ENCODE peak calls at places on chromosomes 1 and 21, in six cellular contexts. X is neuronal stem cell, T is IMR-90, Q is H1, U is H9, H is trophoblast cell. V is an unnamed sample.

GRCh38 chr21:20968391-20968790 is 29.8 kb upstream of the NCAM2 start:
- DNase-seq in X (no peak), T (no peak), Q (no peak), U (no peak), H (no peak), V (no peak)

GRCh38 chr1:216596298-216596947 is 126.8 kb downstream of the ESRRG start:
- DNase-seq in X (no peak), T (peak), Q (no peak), U (no peak), H (no peak), V (no peak)

GRCh38 chr1:170073893-170074249 is 624 bp downstream of the KIFAP3 start:
- DNase-seq in X (no peak), T (no peak), Q (no peak), U (no peak), H (no peak), V (no peak)

GRCh38 chr1:27519341-27520258 is 29.6 kb upstream of the WASF2 start:
- DNase-seq in X (no peak), T (no peak), Q (no peak), U (no peak), H (no peak), V (no peak)

GRCh38 chr1:202045699-202046098 is 35.3 kb downstream of the ELF3 start:
- DNase-seq in X (no peak), T (no peak), Q (no peak), U (no peak), H (no peak), V (no peak)

GRCh38 chr1:26159113-26160039 is 497 bp downstream of the FAM110D start:
- DNase-seq in X (no peak), T (no peak), Q (no peak), U (no peak), H (no peak), V (no peak)

GRCh38 chr21:38914531-38915385 is 109.0 kb downstream of the ETS2 start:
- DNase-seq in X (no peak), T (peak), Q (peak), U (peak), H (no peak), V (peak)

GRCh38 chr1:107623431-107623830 is 341.5 kb downstream of the VAV3 start:
- DNase-seq in X (no peak), T (no peak), Q (no peak), U (no peak), H (no peak), V (no peak)

GRCh38 chr1:182340233-182341058 is 51.1 kb downstream of the GLUL start:
- DNase-seq in X (no peak), T (no peak), Q (no peak), U (no peak), H (peak), V (peak)

GRCh38 chr1:156834322-156834721 is 17.7 kb upstream of the SH2D2A start:
- DNase-seq in X (no peak), T (no peak), Q (no peak), U (no peak), H (no peak), V (no peak)

GRCh38 chr1:200075938-200076546 is 48.5 kb downstream of the NR5A2 start:
- DNase-seq in X (no peak), T (peak), Q (no peak), U (no peak), H (peak), V (peak)

GRCh38 chr1:165695011-165695410 is 3.4 kb downstream of the ALDH9A1 start:
- DNase-seq in X (no peak), T (no peak), Q (no peak), U (no peak), H (no peak), V (no peak)

GRCh38 chr1:226730826-226731225 is 8.3 kb downstream of the ITPKB start:
- DNase-seq in X (no peak), T (no peak), Q (no peak), U (no peak), H (no peak), V (no peak)

GRCh38 chr1:182143825-182144661 is 82.5 kb upstream of the ZNF648 start:
- DNase-seq in X (peak), T (peak), Q (peak), U (no peak), H (no peak), V (peak)

GRCh38 chr21:41957991-41958766 is 4.4 kb upstream of the C2CD2 start:
- DNase-seq in X (no peak), T (peak), Q (no peak), U (no peak), H (peak), V (peak)

GRCh38 chr1:165174485-165174884 is 182.0 kb downstream of the LMX1A start:
- DNase-seq in X (no peak), T (no peak), Q (no peak), U (no peak), H (no peak), V (no peak)

GRCh38 chr1:185342017-185342416 is 25.0 kb upstream of the IVNS1ABP start:
- DNase-seq in X (no peak), T (no peak), Q (no peak), U (no peak), H (no peak), V (no peak)

GRCh38 chr1:11646317-11646716 is 7.9 kb downstream of the FBXO2 start:
- DNase-seq in X (no peak), T (no peak), Q (no peak), U (no peak), H (no peak), V (no peak)

GRCh38 chr1:177824508-177824982 is 145.3 kb downstream of the SEC16B start:
- DNase-seq in X (no peak), T (no peak), Q (no peak), U (no peak), H (no peak), V (no peak)

GRCh38 chr1:88302843-88303486 is 381.1 kb upstream of the PKN2 start:
- DNase-seq in X (no peak), T (peak), Q (no peak), U (no peak), H (peak), V (peak)

GRCh38 chr1:940121-941026 is 16.7 kb downstream of the SAMD11 start:
- DNase-seq in X (no peak), T (peak), Q (no peak), U (no peak), H (peak), V (peak)
- H2AFZ ChIP-seq in X (peak), T (peak), Q (no peak), U (no peak), H (peak), V (peak)

GRCh38 chr21:44598031-44598430 is 2.4 kb upstream of the KRTAP10-7 start:
- DNase-seq in X (peak), T (no peak), Q (peak), U (peak), H (no peak), V (no peak)
- H3K18ac ChIP-seq in X (no peak), T (no peak), Q (no peak), U (peak), H (no peak), V (no peak)

GRCh38 chr1:94349853-94350252 is 68.3 kb upstream of the ABCD3 start:
- DNase-seq in X (no peak), T (no peak), Q (no peak), U (no peak), H (no peak), V (no peak)
- H2AFZ ChIP-seq in X (no peak), T (no peak), Q (no peak), U (no peak), H (no peak), V (no peak)

GRCh38 chr1:16318544-16318943 is 33.7 kb downstream of the FBXO42 start:
- DNase-seq in X (no peak), T (no peak), Q (no peak), U (no peak), H (no peak), V (peak)
- H3K18ac ChIP-seq in X (no peak), T (no peak), Q (no peak), U (no peak), H (no peak), V (no peak)

GRCh38 chr1:110620686-110621085 is 14.5 kb upstream of the KCNA2 start:
- DNase-seq in X (no peak), T (no peak), Q (no peak), U (no peak), H (no peak), V (no peak)

GRCh38 chr1:110620250-110620615 is 14.1 kb upstream of the KCNA2 start:
- DNase-seq in X (no peak), T (no peak), Q (no peak), U (no peak), H (no peak), V (no peak)

GRCh38 chr1:110618668-110619067 is 12.5 kb upstream of the KCNA2 start:
- DNase-seq in X (no peak), T (no peak), Q (no peak), U (no peak), H (no peak), V (no peak)

GRCh38 chr1:110617589-110617988 is 11.4 kb upstream of the KCNA2 start:
- DNase-seq in X (no peak), T (no peak), Q (no peak), U (no peak), H (no peak), V (no peak)

DNA sequence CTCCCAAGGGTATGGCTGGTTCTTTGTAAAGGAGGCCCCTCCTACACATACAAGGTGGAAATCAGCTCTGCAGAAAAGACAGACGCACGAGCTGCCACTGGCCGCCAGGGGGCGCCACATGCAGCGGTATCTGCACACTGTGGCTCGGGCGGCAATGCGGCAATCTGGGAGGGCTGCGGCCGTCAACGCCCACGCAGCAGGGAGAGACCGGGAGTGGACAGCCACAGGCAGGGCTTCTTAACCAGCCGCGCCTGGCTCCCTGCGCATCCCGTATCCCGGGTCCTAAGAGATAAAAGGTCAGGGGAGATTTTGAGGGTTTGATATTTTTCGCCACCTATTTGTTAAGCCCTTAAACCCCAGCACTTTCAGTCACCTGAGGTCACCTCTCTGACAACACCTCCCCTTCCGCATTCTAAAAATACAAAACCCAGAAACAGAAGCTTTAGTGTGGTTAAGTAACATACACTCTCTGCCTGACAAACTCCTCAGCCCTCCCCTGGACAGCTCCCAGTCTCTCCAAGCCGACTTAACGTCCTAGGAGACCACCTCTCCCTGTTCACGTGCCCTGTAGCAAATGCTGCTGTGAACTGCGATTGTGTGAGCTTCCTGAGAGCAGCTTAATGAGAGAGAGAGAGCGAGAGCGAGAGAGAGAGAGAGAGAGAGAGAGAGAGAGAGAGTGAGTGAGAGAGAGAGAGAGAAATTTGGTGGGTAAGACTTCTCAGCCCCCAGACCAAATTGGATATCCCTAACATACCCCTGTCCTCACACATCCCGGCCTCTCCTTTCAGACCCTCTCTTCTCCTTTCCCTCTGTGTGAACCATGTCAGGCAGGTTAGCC is 13.5 kb upstream of the KCNA2 start:
- DNase-seq in X (peak), T (peak), Q (peak), U (peak), H (peak), V (peak)
- H2AFZ ChIP-seq in X (no peak), T (peak), Q (peak), U (no peak), H (no peak), V (no peak)

GRCh38 chr1:184052194-184052559 is 647 bp downstream of the TSEN15 start:
- DNase-seq in X (no peak), T (no peak), Q (no peak), U (no peak), H (no peak), V (peak)
- H3K18ac ChIP-seq in X (no peak), T (peak), Q (peak), U (no peak), H (no peak), V (no peak)

DNA sequence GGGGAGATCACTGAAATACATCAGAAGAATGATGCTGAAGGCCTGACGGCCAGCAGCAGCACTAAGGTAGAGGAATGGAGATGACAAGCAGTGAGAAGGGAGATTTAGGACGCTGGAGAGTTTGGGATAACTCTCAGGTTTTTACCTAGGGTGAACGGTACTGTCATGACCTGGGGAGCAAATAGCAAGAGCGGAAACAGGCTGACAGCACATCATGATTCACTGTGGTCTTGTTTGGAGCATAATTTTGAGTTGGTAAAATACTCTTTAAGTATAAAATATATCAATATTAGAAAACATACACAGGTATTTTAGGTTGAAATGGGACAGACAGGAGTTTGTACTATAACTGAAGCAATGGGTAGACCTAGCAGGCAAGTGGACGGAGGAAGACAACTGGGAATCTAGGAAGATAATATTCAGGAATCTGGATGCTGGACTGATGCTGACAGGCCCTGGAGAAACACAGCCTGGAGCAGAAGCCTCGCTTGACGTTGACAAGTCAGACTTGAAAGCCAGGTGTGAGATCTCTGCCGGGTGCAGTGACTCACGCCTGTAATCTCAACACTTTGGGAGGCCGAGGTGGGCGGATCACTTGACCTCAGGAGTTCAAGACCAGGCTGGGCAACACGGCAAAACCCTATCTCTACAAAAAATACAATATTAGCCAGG is 33.3 kb downstream of the ALG14 start:
- DNase-seq in X (no peak), T (peak), Q (no peak), U (no peak), H (peak), V (peak)
- H2AFZ ChIP-seq in X (no peak), T (no peak), Q (no peak), U (no peak), H (no peak), V (no peak)

GRCh38 chr1:29258974-29259801 is 22.9 kb downstream of the PTPRU start:
- DNase-seq in X (no peak), T (no peak), Q (no peak), U (peak), H (no peak), V (peak)

GRCh38 chr1:29258189-29258973 is 22.1 kb downstream of the PTPRU start:
- DNase-seq in X (no peak), T (no peak), Q (no peak), U (no peak), H (no peak), V (no peak)

GRCh38 chr1:29256979-29257804 is 20.9 kb downstream of the PTPRU start:
- DNase-seq in X (no peak), T (no peak), Q (no peak), U (no peak), H (no peak), V (peak)

GRCh38 chr1:29260531-29260930 is 24.2 kb downstream of the PTPRU start:
- DNase-seq in X (no peak), T (no peak), Q (no peak), U (peak), H (no peak), V (no peak)

DNA sequence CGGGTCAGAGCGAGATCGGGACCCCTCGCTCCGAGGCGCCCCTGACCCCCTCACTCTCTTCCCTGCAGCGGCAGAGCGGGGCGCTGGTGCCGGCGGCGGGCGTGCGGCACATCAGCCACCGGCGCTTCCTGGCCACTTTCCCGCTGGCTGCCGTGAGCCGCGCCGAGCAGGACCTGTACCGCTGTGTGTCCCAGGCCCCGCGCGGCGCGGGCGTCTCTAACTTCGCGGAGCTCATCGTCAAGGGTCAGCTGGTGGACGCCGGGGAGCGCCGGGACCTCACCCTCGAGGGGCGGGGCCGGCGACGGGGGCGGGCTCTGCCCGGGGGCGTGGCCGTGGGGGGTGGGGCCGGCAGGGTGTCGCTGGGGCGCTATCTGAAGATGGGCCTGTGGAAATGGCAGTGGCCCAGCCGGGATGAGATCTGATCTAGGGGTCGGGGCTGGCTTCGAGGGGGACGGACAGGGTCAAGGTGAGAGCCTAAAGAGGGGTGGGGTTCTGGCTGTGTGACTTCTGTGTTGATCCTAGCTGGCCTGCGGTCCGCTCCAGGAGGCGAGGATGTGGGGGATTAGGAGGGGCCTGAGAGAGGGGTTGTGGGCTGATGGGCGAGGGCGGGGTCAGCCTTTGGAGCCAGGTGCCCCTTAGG is 23.6 kb downstream of the PTPRU start:
- DNase-seq in X (no peak), T (no peak), Q (peak), U (peak), H (no peak), V (peak)
- H3K18ac ChIP-seq in X (peak), T (no peak), Q (peak), U (no peak), H (peak), V (peak)

V was measured in mesenchymal stem cell.